ENCODE peak calls at places on chromosomes 13 and 19, in four cellular contexts. Q is ovary, H is progenitor cell of endocrine pancreas, Y is fibroblast of the aortic adventitia. X is an unnamed sample.

GRCh38 chr19:2532252-2533071 is 56.5 kb downstream of the GADD45B start:
- DNase-seq in Q (no peak), H (no peak), Y (peak), X (no peak)

GRCh38 chr19:42401365-42402303 is 11.5 kb upstream of the CNFN start:
- DNase-seq in Q (peak), H (peak), Y (peak), X (peak)

GRCh38 chr13:72952529-72953141 is 106.2 kb upstream of the KLF5 start:
- DNase-seq in Q (no peak), H (no peak), Y (no peak), X (no peak)

GRCh38 chr19:33628921-33629825 is 7.4 kb downstream of the CHST8 start:
- DNase-seq in Q (no peak), H (no peak), Y (no peak), X (no peak)

GRCh38 chr19:13078897-13079541 is 23.6 kb downstream of the LYL1 start:
- DNase-seq in Q (peak), H (no peak), Y (no peak), X (no peak)

GRCh38 chr19:13033819-13034611 is 38.7 kb downstream of the NFIX start:
- DNase-seq in Q (peak), H (no peak), Y (peak), X (no peak)

GRCh38 chr13:65488606-65489005 is 1741.5 kb downstream of the PCDH9 start:
- DNase-seq in Q (no peak), H (no peak), Y (no peak), X (no peak)

GRCh38 chr19:46659151-46660007 is 1.6 kb downstream of the DACT3 start:
- DNase-seq in Q (peak), H (no peak), Y (peak), X (no peak)

GRCh38 chr13:19586904-19587634 is 25.7 kb upstream of the TPTE2 start:
- DNase-seq in Q (no peak), H (no peak), Y (no peak), X (peak)

GRCh38 chr19:41919948-41920712 is 8.1 kb downstream of the ERFL start:
- DNase-seq in Q (no peak), H (no peak), Y (no peak), X (no peak)

DNA sequence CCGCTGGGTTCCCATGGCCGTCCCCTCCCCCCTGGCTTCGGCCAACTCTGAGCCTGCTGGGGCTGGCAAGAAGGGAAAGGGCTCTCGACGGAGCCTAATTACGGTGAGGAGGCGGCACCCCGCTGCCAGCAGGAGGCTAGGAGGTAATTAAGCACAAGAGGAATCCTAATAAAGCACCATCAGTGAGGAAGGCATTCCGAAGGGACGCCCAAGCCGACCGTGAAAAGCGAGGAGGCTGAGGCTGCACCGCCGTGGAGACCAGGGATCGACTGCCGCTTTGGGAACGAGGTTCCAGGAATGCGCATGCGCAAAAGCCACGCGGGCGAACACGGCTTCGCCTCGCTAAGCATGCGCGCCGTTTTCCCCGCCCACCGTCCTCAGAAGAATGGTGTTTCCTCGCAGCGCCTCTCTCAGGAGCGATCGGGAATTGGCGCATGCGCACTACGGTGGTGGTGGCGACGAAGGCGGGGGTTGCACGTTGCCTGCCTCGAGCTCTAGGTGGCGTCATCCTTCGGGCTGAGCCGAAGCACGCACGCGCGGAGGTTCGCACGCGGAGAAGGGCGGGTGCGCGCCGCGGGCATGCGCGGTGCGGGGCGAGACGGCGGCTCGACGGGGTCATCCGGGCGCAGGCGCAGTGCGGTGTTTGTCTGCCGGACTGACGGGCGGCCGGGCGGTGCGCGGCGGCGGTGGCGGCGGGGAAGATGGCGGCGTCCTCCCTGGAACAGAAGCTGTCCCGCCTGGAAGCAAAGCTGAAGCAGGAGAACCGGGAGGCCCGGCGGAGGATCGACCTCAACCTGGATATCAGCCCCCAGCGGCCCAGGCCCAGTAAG is at the start of gene MAP2K7:
- DNase-seq in Q (peak), H (peak), Y (peak), X (peak)
- TF ChIP-seq CTCF in Q (peak), H (peak), Y (peak), X (no peak)

DNA sequence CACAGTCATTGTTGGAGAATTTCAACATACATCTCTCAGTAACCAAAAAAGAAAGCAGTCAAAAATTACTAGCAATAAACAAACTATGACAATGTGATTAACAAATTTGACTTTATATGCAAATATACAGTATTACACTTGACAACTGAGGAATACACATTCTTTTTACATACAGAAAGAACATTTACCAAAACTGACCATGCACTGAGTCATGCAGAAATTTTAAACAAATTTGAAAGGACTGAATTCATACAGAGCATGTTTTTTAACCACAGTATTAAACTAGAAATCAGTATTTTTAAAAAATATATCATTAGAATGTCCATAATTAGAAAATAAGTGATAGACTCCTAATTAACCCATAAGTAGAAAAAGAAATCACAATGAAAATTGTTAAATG is 420.1 kb downstream of the TBC1D4 start:
- DNase-seq in Q (no peak), H (no peak), Y (no peak), X (no peak)
- TF ChIP-seq CTCF in Q (no peak), H (no peak), Y (no peak), X (no peak)

GRCh38 chr19:49591731-49592485 is 926 bp downstream of the PRR12 start:
- DNase-seq in Q (peak), H (no peak), Y (peak), X (peak)

GRCh38 chr19:49592486-49593232 is 1.7 kb downstream of the PRR12 start:
- DNase-seq in Q (peak), H (no peak), Y (no peak), X (no peak)

GRCh38 chr19:49590071-49590970 is 661 bp upstream of the PRR12 start:
- DNase-seq in Q (peak), H (peak), Y (peak), X (peak)

GRCh38 chr19:49589391-49589790 is 1.6 kb upstream of the PRR12 start:
- DNase-seq in Q (no peak), H (no peak), Y (no peak), X (no peak)

GRCh38 chr19:49590971-49591730 is at the start of gene PRR12:
- DNase-seq in Q (peak), H (peak), Y (peak), X (peak)
- TF ChIP-seq CTCF in Q (no peak), H (no peak), Y (no peak), X (no peak)

GRCh38 chr19:35045667-35046300 is 4.3 kb downstream of the HPN start:
- DNase-seq in Q (no peak), H (no peak), Y (no peak), X (no peak)
- TF ChIP-seq CTCF in Q (no peak), H (no peak), Y (peak), X (no peak)

GRCh38 chr19:58350871-58351557 is 2.3 kb downstream of the A1BG start:
- DNase-seq in Q (no peak), H (no peak), Y (no peak), X (no peak)

GRCh38 chr19:58351996-58352755 is 1.1 kb downstream of the A1BG start:
- DNase-seq in Q (no peak), H (no peak), Y (no peak), X (no peak)

GRCh38 chr19:58351558-58351878 is 1.8 kb downstream of the A1BG start:
- DNase-seq in Q (no peak), H (no peak), Y (no peak), X (no peak)

GRCh38 chr19:58349590-58349989 is 3.7 kb downstream of the A1BG start:
- DNase-seq in Q (no peak), H (no peak), Y (no peak), X (no peak)

GRCh38 chr19:58350001-58350801 is 3.1 kb downstream of the A1BG start:
- DNase-seq in Q (no peak), H (no peak), Y (peak), X (no peak)
- TF ChIP-seq CTCF in Q (no peak), H (no peak), Y (no peak), X (no peak)

GRCh38 chr13:100291626-100292025 is 202.7 kb downstream of the PCCA start:
- DNase-seq in Q (no peak), H (no peak), Y (no peak), X (no peak)

DNA sequence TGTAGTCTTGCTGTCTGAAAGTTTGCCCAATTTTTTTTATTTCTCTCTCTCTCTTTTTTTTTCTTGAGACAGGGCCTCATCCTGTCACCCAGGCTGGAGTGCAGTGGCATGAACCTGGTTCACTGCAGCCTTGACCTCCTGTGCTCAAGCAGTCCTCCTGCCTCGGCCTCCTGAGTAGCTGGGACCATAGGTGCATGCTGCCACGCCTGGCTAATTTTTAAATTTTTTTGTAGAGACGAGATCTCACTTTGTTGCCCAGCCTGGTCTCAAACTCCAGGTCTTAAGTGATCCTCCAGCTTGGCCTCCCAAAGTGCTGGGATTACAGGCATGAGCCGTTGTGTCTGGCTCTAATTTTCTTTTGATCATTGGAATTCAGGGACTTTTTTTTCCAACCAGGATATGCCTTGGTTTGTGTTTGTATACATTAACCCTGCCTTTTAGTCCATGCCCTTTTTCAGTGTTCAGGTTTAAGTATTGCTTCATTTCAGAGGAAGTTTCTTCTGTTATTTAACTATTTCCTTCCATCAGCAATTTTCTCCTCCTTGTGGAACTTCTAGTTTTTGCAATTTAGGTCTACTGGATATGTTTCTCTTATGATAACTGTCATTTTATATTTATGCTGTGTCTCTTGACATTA is 201.4 kb downstream of the PCCA start:
- DNase-seq in Q (no peak), H (no peak), Y (no peak), X (no peak)
- TF ChIP-seq CTCF in Q (no peak), H (no peak), Y (no peak), X (no peak)

GRCh38 chr19:39428309-39429112 is 7.2 kb downstream of the RPS16 start:
- DNase-seq in Q (peak), H (no peak), Y (peak), X (no peak)
- TF ChIP-seq CTCF in Q (no peak), H (no peak), Y (no peak), X (no peak)

DNA sequence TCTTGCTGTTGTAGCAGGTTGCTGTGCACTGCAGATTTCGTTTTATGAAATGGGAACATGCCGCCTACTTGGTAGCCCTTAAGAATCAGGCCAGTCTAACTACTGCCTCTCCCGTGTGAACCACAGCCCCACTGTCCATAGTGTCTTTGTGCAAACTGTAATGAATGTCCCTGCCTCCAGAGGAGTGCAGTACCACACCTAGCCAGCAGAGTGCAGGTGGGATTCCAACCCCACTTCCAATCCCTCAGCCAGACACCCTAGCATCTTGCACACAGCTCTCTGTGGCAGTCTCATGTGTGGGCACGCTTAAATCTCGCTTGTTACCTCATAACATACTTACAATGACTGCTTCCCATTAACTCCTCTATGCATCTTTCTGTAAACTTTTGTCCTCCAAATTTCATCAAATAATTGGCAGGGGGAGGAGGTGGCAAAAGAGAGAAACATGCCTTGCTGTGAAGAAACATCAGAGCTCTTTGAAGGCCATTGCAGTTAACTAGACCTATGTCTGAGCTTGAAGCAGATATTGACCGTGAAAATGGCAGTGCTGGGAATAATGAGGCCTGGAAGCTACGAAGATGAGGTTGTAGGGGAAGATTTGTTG is 47.2 kb downstream of the ZAR1L start:
- DNase-seq in Q (no peak), H (peak), Y (no peak), X (peak)
- TF ChIP-seq CTCF in Q (no peak), H (peak), Y (peak), X (peak)

DNA sequence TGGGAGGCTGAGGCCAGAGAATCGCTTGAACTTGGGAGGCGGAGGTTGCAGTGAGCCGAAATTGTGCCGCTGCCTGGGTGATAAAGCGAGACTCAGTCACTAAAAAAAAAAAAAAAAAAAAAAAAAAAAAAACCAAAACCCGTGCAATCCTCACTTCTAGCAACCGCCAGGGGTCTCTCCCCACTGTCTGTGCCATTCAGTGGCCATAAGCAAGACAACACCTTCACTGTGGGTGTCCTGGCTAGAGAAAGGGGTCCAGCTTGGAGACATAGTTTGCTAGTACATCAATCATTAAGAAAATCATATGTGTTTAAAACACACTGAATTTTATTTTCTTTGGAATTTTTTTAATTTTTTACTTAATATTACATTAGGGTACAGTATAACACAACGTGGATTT is 68.2 kb downstream of the RASL11A start:
- DNase-seq in Q (no peak), H (no peak), Y (no peak), X (no peak)
- TF ChIP-seq CTCF in Q (no peak), H (peak), Y (peak), X (no peak)